ENCODE peak calls at places on chromosome 19, in seven cellular contexts. One of them, this sample, is unnamed. For H3K9me3, the result is how much of the 10 kb centered on the place peaks cover.

GRCh38 chr19:4579389-4579788 is 19.9 kb upstream of the SEMA6B start:
- DNase-seq in breast epithelium: no peak
- DNase-seq in transverse colon: no peak
- DNase-seq in stomach: no peak
- DNase-seq in HepG2: no peak
- DNase-seq in SK-N-SH: peak
- DNase-seq in K562: no peak
- DNase-seq in this sample: no peak

GRCh38 chr19:13244920-13245319 is 94.7 kb downstream of the IER2 start:
- DNase-seq in breast epithelium: no peak
- DNase-seq in transverse colon: no peak
- DNase-seq in stomach: no peak
- DNase-seq in HepG2: no peak
- DNase-seq in SK-N-SH: no peak
- DNase-seq in K562: no peak
- DNase-seq in this sample: no peak

GRCh38 chr19:18224525-18225354 is 1.5 kb downstream of the PDE4C start:
- DNase-seq in breast epithelium: peak
- DNase-seq in transverse colon: peak
- DNase-seq in stomach: peak
- DNase-seq in HepG2: peak
- DNase-seq in SK-N-SH: peak
- DNase-seq in K562: peak
- DNase-seq in this sample: peak

GRCh38 chr19:19721896-19722295 is 11.0 kb downstream of the ZNF14 start:
- DNase-seq in breast epithelium: no peak
- DNase-seq in transverse colon: no peak
- DNase-seq in stomach: no peak
- DNase-seq in HepG2: no peak
- DNase-seq in SK-N-SH: no peak
- DNase-seq in K562: no peak
- DNase-seq in this sample: no peak

GRCh38 chr19:3655402-3656072 is 28.9 kb upstream of the CACTIN start:
- DNase-seq in breast epithelium: no peak
- DNase-seq in transverse colon: peak
- DNase-seq in stomach: peak
- DNase-seq in HepG2: no peak
- DNase-seq in SK-N-SH: peak
- DNase-seq in K562: peak
- DNase-seq in this sample: no peak

GRCh38 chr19:11587973-11588631 is 9.2 kb upstream of the ZNF627 start:
- DNase-seq in breast epithelium: no peak
- DNase-seq in transverse colon: no peak
- DNase-seq in stomach: no peak
- DNase-seq in HepG2: no peak
- DNase-seq in SK-N-SH: no peak
- DNase-seq in K562: no peak
- DNase-seq in this sample: no peak

GRCh38 chr19:41430907-41431306 is 3.7 kb upstream of the B3GNT8 start:
- DNase-seq in breast epithelium: no peak
- DNase-seq in transverse colon: no peak
- DNase-seq in stomach: no peak
- DNase-seq in HepG2: no peak
- DNase-seq in SK-N-SH: no peak
- DNase-seq in K562: no peak
- DNase-seq in this sample: no peak

GRCh38 chr19:10086032-10086903 is at the start of gene SHFL:
- DNase-seq in breast epithelium: peak
- DNase-seq in transverse colon: peak
- DNase-seq in stomach: peak
- DNase-seq in HepG2: peak
- DNase-seq in SK-N-SH: peak
- DNase-seq in K562: peak
- DNase-seq in this sample: peak

GRCh38 chr19:54188224-54188871 is 1.0 kb downstream of the MBOAT7 start:
- DNase-seq in breast epithelium: no peak
- DNase-seq in transverse colon: no peak
- DNase-seq in stomach: no peak
- DNase-seq in HepG2: no peak
- DNase-seq in SK-N-SH: no peak
- DNase-seq in K562: peak
- DNase-seq in this sample: no peak

GRCh38 chr19:12365372-12366162 is at the start of gene ZNF442:
- DNase-seq in breast epithelium: peak
- DNase-seq in transverse colon: peak
- DNase-seq in stomach: peak
- DNase-seq in HepG2: peak
- DNase-seq in SK-N-SH: peak
- DNase-seq in K562: peak
- DNase-seq in this sample: peak

GRCh38 chr19:13993554-13994308 is 12.4 kb downstream of the RFX1 start:
- DNase-seq in breast epithelium: no peak
- DNase-seq in transverse colon: no peak
- DNase-seq in stomach: no peak
- DNase-seq in HepG2: no peak
- DNase-seq in SK-N-SH: peak
- DNase-seq in K562: peak
- DNase-seq in this sample: no peak

GRCh38 chr19:55867101-55867500 is 30.8 kb downstream of the NLRP4 start:
- DNase-seq in breast epithelium: no peak
- DNase-seq in transverse colon: no peak
- DNase-seq in stomach: no peak
- DNase-seq in HepG2: no peak
- DNase-seq in SK-N-SH: no peak
- DNase-seq in K562: no peak
- DNase-seq in this sample: no peak
- H3K9me3 ChIP-seq in breast epithelium: under half
- H3K9me3 ChIP-seq in transverse colon: under half
- H3K9me3 ChIP-seq in stomach: under half
- H3K9me3 ChIP-seq in HepG2: under half
- H3K9me3 ChIP-seq in SK-N-SH: under half
- H3K9me3 ChIP-seq in K562: under half
- H3K9me3 ChIP-seq in this sample: under half

DNA sequence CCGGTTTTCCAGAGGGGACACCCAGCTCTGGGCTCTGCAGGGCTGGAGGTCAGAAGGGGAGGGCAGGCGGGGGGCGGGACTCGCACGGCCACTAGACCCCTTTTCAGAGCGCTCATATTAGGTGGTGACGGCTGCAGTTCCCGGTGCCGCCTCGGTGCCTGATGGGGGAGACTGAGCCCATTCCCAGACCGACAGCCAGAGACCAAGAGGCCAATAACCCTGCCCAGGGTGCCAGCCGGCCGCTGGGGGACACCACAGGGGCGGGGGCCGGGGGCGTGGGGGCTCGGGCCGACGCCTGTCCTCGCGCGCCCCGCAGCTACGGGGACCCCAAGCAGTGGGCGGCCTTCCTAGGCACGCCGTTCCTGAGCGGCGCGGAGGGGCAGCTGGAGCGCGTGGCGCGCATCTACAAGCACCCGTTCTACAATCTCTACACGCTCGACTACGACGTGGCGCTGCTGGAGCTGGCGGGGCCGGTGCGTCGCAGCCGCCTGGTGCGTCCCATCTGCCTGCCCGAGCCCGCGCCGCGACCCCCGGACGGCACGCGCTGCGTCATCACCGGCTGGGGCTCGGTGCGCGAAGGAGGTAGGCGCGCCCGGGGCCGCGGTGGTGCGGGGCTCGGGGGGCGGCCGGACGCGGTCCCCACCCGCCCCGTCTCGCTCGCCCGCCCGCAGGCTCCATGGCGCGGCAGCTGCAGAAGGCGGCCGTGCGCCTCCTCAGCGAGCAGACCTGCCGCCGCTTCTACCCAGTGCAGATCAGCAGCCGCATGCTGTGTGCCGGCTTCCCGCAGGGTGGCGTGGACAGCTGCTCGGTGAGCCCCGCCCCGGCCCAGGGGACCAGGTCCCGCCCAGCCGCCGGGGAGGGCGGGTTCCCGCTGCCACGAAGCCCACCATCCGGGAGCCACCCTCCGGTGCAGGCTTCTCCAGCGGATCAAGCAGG is 2.4 kb downstream of the TIMM13 start:
- DNase-seq in breast epithelium: no peak
- DNase-seq in transverse colon: no peak
- DNase-seq in stomach: peak
- DNase-seq in HepG2: no peak
- DNase-seq in SK-N-SH: peak
- DNase-seq in K562: peak
- DNase-seq in this sample: peak
- TF ChIP-seq POLR2AphosphoS5 in breast epithelium: no peak
- TF ChIP-seq POLR2AphosphoS5 in transverse colon: no peak
- TF ChIP-seq POLR2AphosphoS5 in stomach: no peak
- TF ChIP-seq POLR2AphosphoS5 in HepG2: no peak
- TF ChIP-seq POLR2AphosphoS5 in SK-N-SH: no peak
- TF ChIP-seq POLR2AphosphoS5 in K562: no peak
- TF ChIP-seq POLR2AphosphoS5 in this sample: no peak

DNA sequence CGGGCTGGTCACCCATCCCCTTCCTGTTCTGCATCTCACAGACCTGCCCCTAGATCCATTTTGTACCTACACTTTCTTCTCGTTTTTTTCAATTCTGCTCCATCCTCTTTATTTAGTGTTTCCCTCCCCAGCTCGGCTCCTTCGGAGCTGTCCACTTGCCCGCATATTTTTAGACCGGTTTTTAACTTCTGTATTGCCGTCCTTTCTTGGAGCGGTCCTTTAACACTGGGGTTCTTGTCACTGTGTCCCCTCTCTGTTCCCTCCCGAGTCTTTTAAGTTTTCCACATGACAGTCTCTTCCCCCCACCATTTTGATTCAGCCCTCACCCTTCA is 1.7 kb downstream of the ARHGAP35 start:
- DNase-seq in breast epithelium: no peak
- DNase-seq in transverse colon: no peak
- DNase-seq in stomach: no peak
- DNase-seq in HepG2: no peak
- DNase-seq in SK-N-SH: no peak
- DNase-seq in K562: peak
- DNase-seq in this sample: peak
- H3K4me3 ChIP-seq in breast epithelium: peak
- H3K4me3 ChIP-seq in transverse colon: peak
- H3K4me3 ChIP-seq in stomach: peak
- H3K4me3 ChIP-seq in HepG2: peak
- H3K4me3 ChIP-seq in SK-N-SH: peak
- H3K4me3 ChIP-seq in K562: peak
- H3K4me3 ChIP-seq in this sample: peak

DNA sequence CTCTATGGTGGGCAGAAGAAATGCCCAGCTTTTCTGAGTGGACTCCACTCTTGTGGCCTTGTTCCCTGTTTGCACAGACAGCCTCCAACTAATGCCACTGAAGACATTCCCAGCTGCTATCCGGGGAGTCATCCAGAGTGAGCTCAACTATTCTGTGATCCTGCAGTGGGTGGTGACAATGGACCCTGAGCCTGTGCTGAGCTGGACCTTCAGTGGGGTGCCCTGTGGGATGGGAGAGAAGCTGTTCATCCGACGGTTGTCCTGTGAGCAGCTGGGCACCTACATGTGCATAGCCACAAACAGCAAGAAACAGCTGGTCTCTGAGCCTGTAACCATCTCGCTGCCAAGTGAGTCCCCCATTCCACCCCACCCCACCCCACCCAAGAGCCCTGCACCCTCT is 10.3 kb downstream of the IGSF23 start:
- DNase-seq in breast epithelium: no peak
- DNase-seq in transverse colon: no peak
- DNase-seq in stomach: no peak
- DNase-seq in HepG2: no peak
- DNase-seq in SK-N-SH: no peak
- DNase-seq in K562: no peak
- DNase-seq in this sample: no peak
- H3K9me3 ChIP-seq in breast epithelium: under half
- H3K9me3 ChIP-seq in transverse colon: under half
- H3K9me3 ChIP-seq in stomach: under half
- H3K9me3 ChIP-seq in HepG2: under half
- H3K9me3 ChIP-seq in SK-N-SH: under half
- H3K9me3 ChIP-seq in K562: under half
- H3K9me3 ChIP-seq in this sample: under half

GRCh38 chr19:2037676-2038255 is 13.3 kb downstream of the MKNK2 start:
- DNase-seq in breast epithelium: no peak
- DNase-seq in transverse colon: no peak
- DNase-seq in stomach: no peak
- DNase-seq in HepG2: no peak
- DNase-seq in SK-N-SH: no peak
- DNase-seq in K562: no peak
- DNase-seq in this sample: peak
- TF ChIP-seq POLR2AphosphoS5 in breast epithelium: no peak
- TF ChIP-seq POLR2AphosphoS5 in transverse colon: no peak
- TF ChIP-seq POLR2AphosphoS5 in stomach: no peak
- TF ChIP-seq POLR2AphosphoS5 in HepG2: no peak
- TF ChIP-seq POLR2AphosphoS5 in SK-N-SH: no peak
- TF ChIP-seq POLR2AphosphoS5 in K562: peak
- TF ChIP-seq POLR2AphosphoS5 in this sample: peak

This sample was measured in sigmoid colon.